ENCODE peak calls at places on chromosomes 1 and 21, in four cellular contexts. K, I, H and W are unnamed samples.

GRCh38 chr1:111738133-111738435 is 1.1 kb downstream of the INKA2 start:
- DNase-seq in K (no peak), I (no peak), H (no peak), W (no peak)

GRCh38 chr1:164748253-164748899 is 189.4 kb downstream of the PBX1 start:
- DNase-seq in K (peak), I (peak), H (peak), W (no peak)

GRCh38 chr1:181135815-181136737 is 47.6 kb downstream of the IER5 start:
- DNase-seq in K (peak), I (peak), H (no peak), W (peak)

GRCh38 chr1:61071205-61071830 is 11.0 kb upstream of the NFIA start:
- DNase-seq in K (no peak), I (no peak), H (no peak), W (no peak)

GRCh38 chr1:67646145-67647035 is 38.6 kb upstream of the GADD45A start:
- DNase-seq in K (peak), I (no peak), H (peak), W (peak)

GRCh38 chr1:39407496-39407888 is 83.9 kb upstream of the BMP8A start:
- DNase-seq in K (no peak), I (no peak), H (no peak), W (no peak)

GRCh38 chr1:43018091-43018490 is 59.4 kb upstream of the SLC2A1 start:
- DNase-seq in K (no peak), I (no peak), H (no peak), W (no peak)

GRCh38 chr1:223770621-223771315 is 58.4 kb downstream of the CAPN2 start:
- DNase-seq in K (peak), I (no peak), H (no peak), W (no peak)

GRCh38 chr1:215181518-215181917 is 99.0 kb downstream of the KCNK2 start:
- DNase-seq in K (peak), I (peak), H (no peak), W (peak)

GRCh38 chr1:192747305-192747704 is 61.5 kb upstream of the RGS2 start:
- DNase-seq in K (no peak), I (peak), H (no peak), W (no peak)

GRCh38 chr1:77888429-77889239 is at the start of gene NEXN:
- DNase-seq in K (peak), I (peak), H (peak), W (peak)

GRCh38 chr1:7847599-7847998 is 5.3 kb downstream of the UTS2 start:
- DNase-seq in K (no peak), I (no peak), H (no peak), W (no peak)

GRCh38 chr1:218498061-218498938 is 153.2 kb downstream of the TGFB2 start:
- DNase-seq in K (peak), I (peak), H (no peak), W (no peak)

GRCh38 chr1:19405761-19406481 is 79.4 kb downstream of the CAPZB start:
- DNase-seq in K (no peak), I (no peak), H (peak), W (no peak)

GRCh38 chr1:13764933-13765332 is 64.9 kb downstream of the PRDM2 start:
- DNase-seq in K (no peak), I (no peak), H (peak), W (peak)

GRCh38 chr1:206049293-206049692 is 3.7 kb upstream of the RHEX start:
- DNase-seq in K (no peak), I (no peak), H (no peak), W (no peak)

GRCh38 chr1:215005078-215005477 is 77.5 kb upstream of the KCNK2 start:
- DNase-seq in K (no peak), I (no peak), H (no peak), W (no peak)

GRCh38 chr1:54153548-54154439 is 994 bp upstream of the CDCP2 start:
- DNase-seq in K (no peak), I (no peak), H (no peak), W (peak)

GRCh38 chr1:21175670-21176581 is 771 bp downstream of the EIF4G3 start:
- DNase-seq in K (peak), I (no peak), H (peak), W (peak)
- TF ChIP-seq MYC in K (no peak), I (no peak), H (no peak), W (no peak)

DNA sequence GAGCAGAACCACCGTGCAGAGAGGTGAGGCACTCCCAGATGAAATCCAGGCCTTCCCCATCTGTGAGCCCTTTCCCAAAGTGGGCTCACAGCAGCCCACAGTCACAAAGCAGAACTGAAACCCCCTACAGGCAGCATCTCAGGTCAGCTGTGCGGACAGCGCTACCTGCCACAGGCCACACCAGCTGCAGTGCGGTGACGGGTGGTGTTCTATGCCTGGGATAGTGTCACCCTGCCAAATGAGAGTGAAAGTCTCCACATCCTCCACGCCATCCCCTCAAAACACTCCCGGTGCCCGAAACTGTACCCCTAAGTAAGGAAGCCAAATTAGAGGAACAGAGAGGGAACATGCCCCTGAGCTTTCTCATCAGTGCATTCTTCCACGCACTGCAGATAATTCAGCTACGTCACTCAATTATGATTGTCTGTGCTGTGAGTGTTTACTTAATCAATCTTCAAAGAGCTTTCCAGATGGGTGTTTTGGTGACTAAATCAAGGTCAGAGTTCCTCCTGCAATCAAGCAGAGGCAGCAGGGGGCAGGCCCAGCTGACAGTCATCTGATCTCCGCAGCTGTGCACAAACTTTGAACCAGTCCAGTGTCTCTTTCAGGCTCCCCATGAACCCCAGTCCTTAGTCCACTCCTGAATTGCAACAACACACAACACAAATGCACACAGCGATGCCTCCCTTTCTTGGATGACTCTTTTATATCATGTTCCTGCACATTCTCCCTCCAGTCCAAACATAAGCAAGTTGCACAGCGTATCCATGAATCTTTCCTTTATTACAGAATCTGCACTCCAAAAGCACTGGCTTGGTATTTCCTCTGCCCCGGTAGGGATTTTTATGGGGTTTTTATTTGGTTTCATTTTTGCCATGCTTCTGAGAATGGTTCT is 150.0 kb downstream of the TOMM20 start:
- DNase-seq in K (peak), I (peak), H (peak), W (peak)
- TF ChIP-seq MYC in K (no peak), I (no peak), H (no peak), W (peak)

DNA sequence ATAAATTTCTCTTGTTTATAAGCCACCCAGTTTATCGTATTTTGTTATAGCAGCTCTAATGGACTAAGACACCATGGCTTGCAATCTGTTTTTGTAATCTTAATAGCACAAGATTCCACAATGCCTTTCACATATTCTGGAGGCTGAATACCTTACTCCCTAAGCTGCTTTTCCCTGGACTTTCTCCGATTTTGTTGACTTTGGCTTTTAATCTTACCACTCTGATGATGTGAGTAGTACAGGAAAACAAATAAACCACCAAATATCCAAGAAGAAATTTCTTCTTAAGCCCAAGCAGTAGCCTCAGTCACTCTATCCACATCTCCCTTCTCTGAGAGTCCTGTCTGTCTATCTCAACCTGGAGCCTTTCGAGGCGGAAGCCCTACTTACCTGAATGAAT is 838.6 kb downstream of the LTN1 start:
- DNase-seq in K (no peak), I (no peak), H (no peak), W (no peak)
- TF ChIP-seq MYC in K (no peak), I (no peak), H (no peak), W (no peak)

GRCh38 chr21:44300262-44300959 is 558 bp downstream of the PFKL start:
- DNase-seq in K (peak), I (peak), H (peak), W (peak)
- TF ChIP-seq MYC in K (no peak), I (no peak), H (no peak), W (peak)

GRCh38 chr1:91779603-91780021 is 106.3 kb downstream of the TGFBR3 start:
- DNase-seq in K (peak), I (no peak), H (no peak), W (no peak)
- TF ChIP-seq MYC in K (no peak), I (no peak), H (no peak), W (no peak)